ENCODE peak calls at places on chromosome 12, in seven cellular contexts. F is stimulated activated CD4-positive, alpha-beta T cell treated with anti-CD3 and anti-CD28 coated beads, Interleukin-15, amount 100 ng/mL, for 24 hours; N is GF-D8; I is NCI-H1105 treated with DMSO at 0.1 percent for 48 hours; Y is NCI-H2029 treated with DMSO at 0.1 percent for 48 hours; U is T-helper 1 cell; D is RWPE1. A is an unnamed sample.

GRCh38 chr12:43551271-43551970 is 582 bp downstream of the ADAMTS20 start:
- DNase-seq in N (no peak), Y (no peak), F (peak; percentile 1), D (no peak), U (no peak), I (no peak), A (no peak)

GRCh38 chr12:131132118-131132892 is 178.6 kb downstream of the ADGRD1 start:
- DNase-seq in N (no peak), U (peak; percentile 62), F (peak; percentile 85), D (peak; percentile 29), I (peak; percentile 36), Y (no peak), A (no peak)

GRCh38 chr12:32891956-32892355 is 4.6 kb downstream of the PKP2 start:
- DNase-seq in U (no peak), N (no peak), I (no peak), Y (no peak), F (no peak), D (peak; percentile 80), A (no peak)

GRCh38 chr12:122880668-122881067 is 15.3 kb downstream of the VPS37B start:
- DNase-seq in D (no peak), N (no peak), Y (peak; percentile 11), U (no peak), F (peak; percentile 42), I (no peak), A (no peak)

GRCh38 chr12:113194971-113195391 is 9.5 kb downstream of the RITA1 start:
- DNase-seq in D (no peak), I (no peak), U (no peak), Y (no peak), N (no peak), F (no peak), A (no peak)

GRCh38 chr12:89351489-89352241 is 636 bp downstream of the DUSP6 start:
- DNase-seq in F (peak; percentile 53), I (peak; percentile 42), D (no peak), N (no peak), U (peak; percentile 22), Y (no peak), A (no peak)

GRCh38 chr12:96233941-96234461 is 39.8 kb downstream of the ELK3 start:
- DNase-seq in D (peak; percentile 29), I (peak; percentile 65), F (no peak), Y (no peak), N (no peak), U (no peak), A (no peak)

GRCh38 chr12:15546102-15546701 is 223.9 kb downstream of the PTPRO start:
- DNase-seq in F (no peak), N (no peak), Y (no peak), I (no peak), D (no peak), U (peak; percentile 36), A (peak; percentile 42)

GRCh38 chr12:116528498-116528897 is 30.7 kb upstream of the MAP1LC3B2 start:
- DNase-seq in U (no peak), F (no peak), N (no peak), Y (no peak), I (no peak), D (no peak), A (no peak)

GRCh38 chr12:71407732-71408131 is 31.9 kb upstream of the LGR5 start:
- DNase-seq in N (no peak), Y (no peak), D (no peak), U (no peak), F (no peak), I (no peak), A (no peak)

GRCh38 chr12:4962539-4963486 is 53.1 kb downstream of the KCNA1 start:
- DNase-seq in U (no peak), I (no peak), F (no peak), D (no peak), Y (no peak), N (no peak), A (peak; percentile 9)

GRCh38 chr12:93176166-93176565 is 201.6 kb upstream of the NUDT4 start:
- DNase-seq in F (no peak), N (no peak), I (no peak), D (peak; percentile 15), Y (no peak), U (no peak), A (no peak)

GRCh38 chr12:402127-402456 is 648 bp downstream of the CCDC77 start:
- DNase-seq in D (no peak), N (no peak), I (no peak), Y (no peak), U (no peak), F (peak; percentile 19), A (no peak)

GRCh38 chr12:106066051-106066705 is 72.6 kb downstream of the NUAK1 start:
- DNase-seq in Y (no peak), D (no peak), F (no peak), I (no peak), N (no peak), U (no peak), A (no peak)

GRCh38 chr12:49932023-49932422 is 18.5 kb upstream of the AQP2 start:
- DNase-seq in I (no peak), F (no peak), Y (no peak), N (no peak), D (no peak), U (no peak), A (no peak)

GRCh38 chr12:977163-977562 is 13.9 kb upstream of the ERC1 start:
- DNase-seq in Y (no peak), N (no peak), D (no peak), U (no peak), F (no peak), I (no peak), A (no peak)

GRCh38 chr12:118098456-118098855 is 5.4 kb downstream of the VSIG10 start:
- DNase-seq in Y (no peak), I (no peak), N (no peak), D (no peak), U (no peak), F (no peak), A (no peak)

GRCh38 chr12:71442567-71442931 is 3.0 kb downstream of the LGR5 start:
- DNase-seq in F (no peak), N (no peak), I (no peak), Y (no peak), D (no peak), U (no peak), A (no peak)

GRCh38 chr12:56632701-56633464 is 2.8 kb upstream of the BAZ2A start:
- DNase-seq in I (no peak), U (no peak), F (no peak), N (no peak), D (no peak), Y (no peak), A (no peak)

GRCh38 chr12:67876305-67876915 is 112.8 kb upstream of the IFNG-AS1 start:
- DNase-seq in D (no peak), I (no peak), U (no peak), Y (no peak), F (no peak), N (no peak), A (no peak)

GRCh38 chr12:123713398-123714301 is 1.5 kb downstream of the ATP6V0A2 start:
- DNase-seq in I (no peak), D (no peak), N (no peak), U (no peak), Y (peak; percentile 22), F (peak; percentile 53), A (no peak)

GRCh38 chr12:12336049-12336411 is 14.0 kb downstream of the MANSC1 start:
- DNase-seq in U (no peak), D (no peak), F (no peak), N (no peak), I (no peak), Y (no peak), A (no peak)

GRCh38 chr12:6426882-6427671 is 17.7 kb upstream of the CD27 start:
- DNase-seq in F (peak; percentile 96), D (no peak), N (no peak), U (peak; percentile 71), Y (no peak), I (no peak), A (no peak)

GRCh38 chr12:49954863-49955830 is 4.6 kb downstream of the AQP2 start:
- DNase-seq in Y (no peak), D (no peak), I (no peak), N (no peak), U (no peak), F (no peak), A (no peak)

GRCh38 chr12:52798671-52799497 is 3.0 kb upstream of the KRT3 start:
- DNase-seq in U (no peak), N (no peak), D (peak; percentile 85), F (no peak), I (no peak), Y (no peak), A (no peak)

GRCh38 chr12:81757731-81758325 is 1.3 kb downstream of the PPFIA2 start:
- DNase-seq in I (no peak), N (no peak), Y (no peak), D (no peak), U (no peak), F (no peak), A (no peak)

GRCh38 chr12:44581642-44582242 is 294.4 kb downstream of the NELL2 start:
- DNase-seq in Y (no peak), F (no peak), N (no peak), I (no peak), D (no peak), U (no peak), A (no peak)

GRCh38 chr12:11743748-11744147 is 94.3 kb downstream of the ETV6 start:
- DNase-seq in D (no peak), N (no peak), Y (no peak), U (no peak), I (no peak), F (no peak), A (no peak)

GRCh38 chr12:50506753-50507473 is 2.1 kb downstream of the DIP2B start:
- DNase-seq in Y (no peak), U (no peak), N (no peak), F (no peak), D (no peak), I (no peak), A (no peak)

GRCh38 chr12:64218597-64218996 is 3.5 kb downstream of the KICS2 start:
- DNase-seq in U (no peak), D (no peak), F (no peak), N (no peak), I (no peak), Y (no peak), A (no peak)

GRCh38 chr12:123529636-123530035 is 3.9 kb downstream of the RILPL1 start:
- DNase-seq in N (no peak), I (no peak), D (no peak), U (no peak), Y (no peak), F (no peak), A (no peak)

GRCh38 chr12:114213055-114213561 is 192.8 kb downstream of the TBX5 start:
- DNase-seq in F (no peak), N (no peak), U (no peak), D (no peak), I (no peak), Y (no peak), A (no peak)

A was measured in SIG-M5.